ENCODE peak calls at places on chromosome 16, in eight cellular contexts. Q, O, Z, M, H, K, B and L are unnamed samples.

GRCh38 chr16:85309656-85310587 is 197.7 kb upstream of the CIBAR2 start:
- DNase-seq in Q (no peak), O (no peak), Z (no peak), M (no peak), H (no peak), K (peak; percentile 80), B (peak; percentile 48), L (peak; percentile 56)

GRCh38 chr16:80580109-80580832 is 39.5 kb downstream of the DYNLRB2 start:
- DNase-seq in Q (peak; percentile 28), O (peak; percentile 22), Z (no peak), M (no peak), H (no peak), K (peak; percentile 55), B (no peak), L (no peak)

GRCh38 chr16:15055141-15056053 is 477 bp downstream of the NTAN1 start:
- DNase-seq in Q (peak; percentile 93), O (peak; percentile 39), Z (peak; percentile 42), M (no peak), H (no peak), K (peak; percentile 77), B (peak; percentile 69), L (peak; percentile 69)

GRCh38 chr16:60246055-60246454 is 1511.9 kb upstream of the GOT2 start:
- DNase-seq in Q (no peak), O (no peak), Z (no peak), M (no peak), H (no peak), K (no peak), B (no peak), L (no peak)

GRCh38 chr16:77788196-77789084 is at the start of gene VAT1L:
- DNase-seq in Q (no peak), O (peak; percentile 50), Z (peak; percentile 66), M (peak; percentile 52), H (no peak), K (no peak), B (no peak), L (no peak)

GRCh38 chr16:998211-998610 is 16.6 kb downstream of the SOX8 start:
- DNase-seq in Q (no peak), O (no peak), Z (no peak), M (no peak), H (no peak), K (no peak), B (no peak), L (no peak)

GRCh38 chr16:20867585-20867984 is 32.6 kb downstream of the DCUN1D3 start:
- DNase-seq in Q (peak; percentile 77), O (peak; percentile 43), Z (no peak), M (no peak), H (no peak), K (no peak), B (no peak), L (no peak)

GRCh38 chr16:49503242-49504022 is 129.8 kb downstream of the C16orf78 start:
- DNase-seq in Q (peak; percentile 59), O (no peak), Z (no peak), M (no peak), H (no peak), K (no peak), B (peak; percentile 30), L (no peak)

GRCh38 chr16:7597677-7598076 is 265.0 kb downstream of the RBFOX1 start:
- DNase-seq in Q (no peak), O (no peak), Z (no peak), M (no peak), H (no peak), K (no peak), B (no peak), L (no peak)

GRCh38 chr16:12587170-12587569 is 216.5 kb downstream of the CPPED1 start:
- DNase-seq in Q (no peak), O (no peak), Z (no peak), M (no peak), H (no peak), K (no peak), B (no peak), L (no peak)

GRCh38 chr16:90018297-90019200 is 707 bp downstream of the DBNDD1 start:
- DNase-seq in Q (no peak), O (no peak), Z (no peak), M (peak; percentile 27), H (no peak), K (no peak), B (peak; percentile 52), L (no peak)

GRCh38 chr16:82625066-82625968 is 1.5 kb upstream of the CDH13 start:
- DNase-seq in Q (no peak), O (no peak), Z (no peak), M (no peak), H (no peak), K (no peak), B (no peak), L (no peak)

GRCh38 chr16:5709889-5710288 is 612.3 kb upstream of the EEF2KMT start:
- DNase-seq in Q (no peak), O (no peak), Z (no peak), M (peak; percentile 76), H (no peak), K (no peak), B (no peak), L (no peak)

GRCh38 chr16:66696669-66697630 is at the start of gene CMTM4:
- DNase-seq in Q (peak; percentile 95), O (peak; percentile 84), Z (peak; percentile 79), M (peak; percentile 94), H (no peak), K (peak; percentile 75), B (peak; percentile 90), L (peak; percentile 93)

GRCh38 chr16:8108991-8109509 is 481.3 kb downstream of the TMEM114 start:
- DNase-seq in Q (no peak), O (no peak), Z (no peak), M (no peak), H (no peak), K (no peak), B (no peak), L (no peak)

GRCh38 chr16:86089986-86090385 is 191.0 kb downstream of the IRF8 start:
- DNase-seq in Q (peak; percentile 69), O (no peak), Z (no peak), M (no peak), H (no peak), K (no peak), B (no peak), L (no peak)

GRCh38 chr16:8758022-8758421 is 39.4 kb downstream of the TMEM186 start:
- DNase-seq in Q (no peak), O (no peak), Z (no peak), M (no peak), H (no peak), K (no peak), B (no peak), L (no peak)

GRCh38 chr16:75097191-75097761 is 19.3 kb downstream of the LDHD start:
- DNase-seq in Q (no peak), O (no peak), Z (no peak), M (no peak), H (no peak), K (no peak), B (no peak), L (no peak)

GRCh38 chr16:86533076-86533475 is 22.0 kb downstream of the MTHFSD start:
- DNase-seq in Q (no peak), O (no peak), Z (no peak), M (no peak), H (no peak), K (no peak), B (no peak), L (no peak)

GRCh38 chr16:12319464-12320030 is 343.0 kb downstream of the SNX29 start:
- DNase-seq in Q (no peak), O (no peak), Z (no peak), M (peak; percentile 29), H (no peak), K (no peak), B (no peak), L (no peak)

GRCh38 chr16:21301168-21301894 is 23.2 kb upstream of the CRYM start:
- DNase-seq in Q (peak; percentile 97), O (peak; percentile 67), Z (peak; percentile 57), M (peak; percentile 60), H (no peak), K (peak; percentile 84), B (peak; percentile 92), L (peak; percentile 76)

GRCh38 chr16:52069866-52070265 is 477.1 kb downstream of the TOX3 start:
- DNase-seq in Q (no peak), O (peak; percentile 24), Z (peak; percentile 15), M (peak; percentile 32), H (no peak), K (no peak), B (no peak), L (no peak)
- TF ChIP-seq CTCF in Q (no peak), O (peak; percentile 4), Z (peak; percentile 10), M (peak; percentile 21), H (no peak), K (peak; percentile 49), B (no peak), L (peak; percentile 25)

GRCh38 chr16:51813609-51814008 is 662.5 kb upstream of the SALL1 start:
- DNase-seq in Q (no peak), O (no peak), Z (no peak), M (no peak), H (no peak), K (no peak), B (no peak), L (no peak)
- TF ChIP-seq CTCF in Q (no peak), O (peak; percentile 4), Z (peak; percentile 16), M (no peak), H (peak; percentile 14), K (no peak), B (no peak), L (no peak)

GRCh38 chr16:57998992-57999365 is 1.5 kb downstream of the ZNF319 start:
- DNase-seq in Q (no peak), O (no peak), Z (no peak), M (no peak), H (no peak), K (no peak), B (no peak), L (peak; percentile 10)

GRCh38 chr16:57999971-58000705 is at the start of gene ZNF319:
- DNase-seq in Q (no peak), O (no peak), Z (no peak), M (peak; percentile 56), H (no peak), K (peak; percentile 31), B (no peak), L (peak; percentile 33)

GRCh38 chr16:58000706-58001676 is at the start of gene USB1:
- DNase-seq in Q (peak; percentile 96), O (peak; percentile 78), Z (peak; percentile 72), M (peak; percentile 93), H (no peak), K (peak; percentile 82), B (peak; percentile 89), L (peak; percentile 93)

GRCh38 chr16:57998484-57998883 is 2.0 kb downstream of the ZNF319 start:
- DNase-seq in Q (no peak), O (peak; percentile 38), Z (peak; percentile 14), M (no peak), H (no peak), K (peak; percentile 40), B (peak; percentile 57), L (peak; percentile 39)

GRCh38 chr16:57999366-57999970 is 1.0 kb downstream of the ZNF319 start:
- DNase-seq in Q (no peak), O (peak; percentile 35), Z (peak; percentile 29), M (no peak), H (no peak), K (peak; percentile 23), B (no peak), L (no peak)
- TF ChIP-seq CTCF in Q (no peak), O (peak; percentile 7), Z (peak; percentile 16), M (no peak), H (no peak), K (peak; percentile 10), B (no peak), L (no peak)

DNA sequence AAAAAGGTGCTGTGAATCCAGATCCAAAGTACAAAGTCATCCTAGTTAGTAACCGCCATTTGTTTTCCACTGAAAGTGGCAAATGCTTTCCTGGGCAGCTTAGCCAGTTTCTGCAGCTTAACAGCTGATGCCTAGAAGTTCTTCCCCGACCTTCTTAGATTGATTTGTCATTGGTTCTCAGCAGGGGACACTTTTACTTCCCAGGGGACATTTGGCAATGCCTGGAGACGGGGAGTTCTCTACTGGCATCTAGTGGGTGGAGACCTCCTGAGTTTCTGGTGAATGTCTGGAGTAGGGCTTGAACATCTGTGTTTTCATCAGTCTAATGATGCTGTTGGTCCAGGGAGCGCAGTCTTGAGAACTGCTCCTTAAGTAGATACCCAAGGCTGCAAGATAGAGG is 7.6 kb downstream of the DNAJA3 start:
- DNase-seq in Q (no peak), O (no peak), Z (no peak), M (no peak), H (no peak), K (no peak), B (no peak), L (no peak)
- TF ChIP-seq CTCF in Q (no peak), O (no peak), Z (no peak), M (no peak), H (no peak), K (no peak), B (no peak), L (no peak)